ENCODE peak calls at places on chromosome X, in seven cellular contexts. One of them, this sample, is unnamed. For H3K9me2, the result is how much of the 10 kb centered on the place peaks cover.

GRCh38 chrX:11787564-11787963 is 29.5 kb downstream of the MSL3 start:
- DNase-seq in OCI-LY7: peak
- DNase-seq in SK-N-SH: peak
- DNase-seq in PC-3: peak
- DNase-seq in GM23338: peak
- DNase-seq in hepatocyte: peak
- DNase-seq in HCT116: peak
- DNase-seq in this sample: no peak

GRCh38 chrX:119398587-119398973 is 556 bp upstream of the SLC25A43 start:
- DNase-seq in OCI-LY7: no peak
- DNase-seq in SK-N-SH: no peak
- DNase-seq in PC-3: no peak
- DNase-seq in GM23338: no peak
- DNase-seq in hepatocyte: peak
- DNase-seq in HCT116: no peak
- DNase-seq in this sample: no peak

GRCh38 chrX:101176439-101176838 is 43.1 kb upstream of the DRP2 start:
- DNase-seq in OCI-LY7: no peak
- DNase-seq in SK-N-SH: no peak
- DNase-seq in PC-3: peak
- DNase-seq in GM23338: no peak
- DNase-seq in hepatocyte: no peak
- DNase-seq in HCT116: no peak
- DNase-seq in this sample: no peak

GRCh38 chrX:39692796-39693195 is 405.0 kb downstream of the BCOR start:
- DNase-seq in OCI-LY7: no peak
- DNase-seq in SK-N-SH: no peak
- DNase-seq in PC-3: no peak
- DNase-seq in GM23338: no peak
- DNase-seq in hepatocyte: no peak
- DNase-seq in HCT116: no peak
- DNase-seq in this sample: no peak

GRCh38 chrX:97531824-97532223 is 648.1 kb downstream of the RPA4 start:
- DNase-seq in OCI-LY7: no peak
- DNase-seq in SK-N-SH: no peak
- DNase-seq in PC-3: no peak
- DNase-seq in GM23338: no peak
- DNase-seq in hepatocyte: no peak
- DNase-seq in HCT116: no peak
- DNase-seq in this sample: no peak

GRCh38 chrX:47707031-47707780 is 48.2 kb upstream of the UXT start:
- DNase-seq in OCI-LY7: no peak
- DNase-seq in SK-N-SH: no peak
- DNase-seq in PC-3: no peak
- DNase-seq in GM23338: no peak
- DNase-seq in hepatocyte: no peak
- DNase-seq in HCT116: no peak
- DNase-seq in this sample: no peak

GRCh38 chrX:47361538-47362511 is 8.6 kb upstream of the ZNF157 start:
- DNase-seq in OCI-LY7: peak
- DNase-seq in SK-N-SH: peak
- DNase-seq in PC-3: peak
- DNase-seq in GM23338: peak
- DNase-seq in hepatocyte: peak
- DNase-seq in HCT116: peak
- DNase-seq in this sample: no peak

GRCh38 chrX:43963726-43964125 is 9.5 kb downstream of the NDP start:
- DNase-seq in OCI-LY7: no peak
- DNase-seq in SK-N-SH: no peak
- DNase-seq in PC-3: no peak
- DNase-seq in GM23338: no peak
- DNase-seq in hepatocyte: no peak
- DNase-seq in HCT116: no peak
- DNase-seq in this sample: no peak

GRCh38 chrX:71636438-71637252 is 18.3 kb upstream of the CXCR3 start:
- DNase-seq in OCI-LY7: peak
- DNase-seq in SK-N-SH: no peak
- DNase-seq in PC-3: peak
- DNase-seq in GM23338: no peak
- DNase-seq in hepatocyte: no peak
- DNase-seq in HCT116: no peak
- DNase-seq in this sample: no peak

GRCh38 chrX:9207142-9207541 is 173.2 kb upstream of the FAM9B start:
- DNase-seq in OCI-LY7: no peak
- DNase-seq in SK-N-SH: peak
- DNase-seq in PC-3: no peak
- DNase-seq in GM23338: peak
- DNase-seq in hepatocyte: no peak
- DNase-seq in HCT116: no peak
- DNase-seq in this sample: no peak

GRCh38 chrX:110060317-110060716 is 57.4 kb downstream of the TMEM164 start:
- DNase-seq in OCI-LY7: no peak
- DNase-seq in SK-N-SH: no peak
- DNase-seq in PC-3: no peak
- DNase-seq in GM23338: no peak
- DNase-seq in hepatocyte: no peak
- DNase-seq in HCT116: no peak
- DNase-seq in this sample: no peak

GRCh38 chrX:28717864-28718263 is 130.6 kb downstream of the IL1RAPL1 start:
- DNase-seq in OCI-LY7: no peak
- DNase-seq in SK-N-SH: no peak
- DNase-seq in PC-3: no peak
- DNase-seq in GM23338: no peak
- DNase-seq in hepatocyte: no peak
- DNase-seq in HCT116: no peak
- DNase-seq in this sample: no peak

GRCh38 chrX:33725556-33726232 is 406.4 kb downstream of the FAM47A start:
- DNase-seq in OCI-LY7: no peak
- DNase-seq in SK-N-SH: no peak
- DNase-seq in PC-3: peak
- DNase-seq in GM23338: peak
- DNase-seq in hepatocyte: peak
- DNase-seq in HCT116: no peak
- DNase-seq in this sample: peak

GRCh38 chrX:96433409-96434122 is 251.1 kb upstream of the DIAPH2 start:
- DNase-seq in OCI-LY7: no peak
- DNase-seq in SK-N-SH: no peak
- DNase-seq in PC-3: no peak
- DNase-seq in GM23338: no peak
- DNase-seq in hepatocyte: no peak
- DNase-seq in HCT116: no peak
- DNase-seq in this sample: no peak

GRCh38 chrX:107493141-107493540 is 43.7 kb downstream of the FRMPD3 start:
- DNase-seq in OCI-LY7: no peak
- DNase-seq in SK-N-SH: no peak
- DNase-seq in PC-3: peak
- DNase-seq in GM23338: no peak
- DNase-seq in hepatocyte: no peak
- DNase-seq in HCT116: no peak
- DNase-seq in this sample: peak

GRCh38 chrX:133413218-133413925 is 1.9 kb downstream of the GPC4 start:
- DNase-seq in OCI-LY7: no peak
- DNase-seq in SK-N-SH: peak
- DNase-seq in PC-3: no peak
- DNase-seq in GM23338: peak
- DNase-seq in hepatocyte: no peak
- DNase-seq in HCT116: no peak
- DNase-seq in this sample: no peak

GRCh38 chrX:101452051-101452450 is 33.2 kb upstream of the ARMCX4 start:
- DNase-seq in OCI-LY7: no peak
- DNase-seq in SK-N-SH: no peak
- DNase-seq in PC-3: no peak
- DNase-seq in GM23338: no peak
- DNase-seq in hepatocyte: no peak
- DNase-seq in HCT116: no peak
- DNase-seq in this sample: peak

GRCh38 chrX:106404512-106404911 is 207.3 kb upstream of the RADX start:
- DNase-seq in OCI-LY7: no peak
- DNase-seq in SK-N-SH: no peak
- DNase-seq in PC-3: peak
- DNase-seq in GM23338: peak
- DNase-seq in hepatocyte: peak
- DNase-seq in HCT116: peak
- DNase-seq in this sample: peak

GRCh38 chrX:45264865-45265264 is 64.2 kb upstream of the DIPK2B start:
- DNase-seq in OCI-LY7: no peak
- DNase-seq in SK-N-SH: peak
- DNase-seq in PC-3: no peak
- DNase-seq in GM23338: no peak
- DNase-seq in hepatocyte: no peak
- DNase-seq in HCT116: no peak
- DNase-seq in this sample: no peak

GRCh38 chrX:73818200-73819116 is 255.5 kb downstream of the CHIC1 start:
- DNase-seq in OCI-LY7: no peak
- DNase-seq in SK-N-SH: no peak
- DNase-seq in PC-3: no peak
- DNase-seq in GM23338: no peak
- DNase-seq in hepatocyte: no peak
- DNase-seq in HCT116: no peak
- DNase-seq in this sample: no peak

GRCh38 chrX:24498975-24499374 is 33.9 kb downstream of the PDK3 start:
- DNase-seq in OCI-LY7: peak
- DNase-seq in SK-N-SH: peak
- DNase-seq in PC-3: peak
- DNase-seq in GM23338: peak
- DNase-seq in hepatocyte: peak
- DNase-seq in HCT116: no peak
- DNase-seq in this sample: peak
- TF ChIP-seq CTCF in OCI-LY7: peak
- TF ChIP-seq CTCF in SK-N-SH: peak
- TF ChIP-seq CTCF in PC-3: peak
- TF ChIP-seq CTCF in GM23338: peak
- TF ChIP-seq CTCF in hepatocyte: peak
- TF ChIP-seq CTCF in HCT116: peak
- TF ChIP-seq CTCF in this sample: peak

DNA sequence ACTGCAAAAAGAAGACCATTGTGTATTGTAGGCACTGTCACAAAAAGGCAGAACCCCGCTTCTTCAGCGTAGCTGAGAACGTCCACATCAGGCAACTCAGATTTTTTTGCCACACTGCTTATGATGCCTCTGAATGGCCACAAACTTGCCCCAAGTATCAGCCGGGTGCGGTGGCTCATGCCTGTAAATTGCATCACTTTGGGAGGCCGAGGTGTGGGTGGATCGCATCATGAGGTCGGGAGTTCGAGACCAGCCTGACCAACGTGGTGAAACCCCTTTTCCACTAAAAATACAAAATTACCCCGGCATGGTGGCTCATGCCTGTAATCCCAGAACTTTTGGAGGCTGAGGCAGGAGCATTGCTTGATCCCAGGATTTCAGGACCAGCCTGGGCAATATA is 14.9 kb upstream of the IL3RA start:
- DNase-seq in OCI-LY7: no peak
- DNase-seq in SK-N-SH: no peak
- DNase-seq in PC-3: no peak
- DNase-seq in GM23338: no peak
- DNase-seq in hepatocyte: no peak
- DNase-seq in HCT116: no peak
- DNase-seq in this sample: no peak
- H3K9me2 ChIP-seq in OCI-LY7: under half
- H3K9me2 ChIP-seq in SK-N-SH: under half
- H3K9me2 ChIP-seq in PC-3: under half
- H3K9me2 ChIP-seq in GM23338: under half
- H3K9me2 ChIP-seq in hepatocyte: under half
- H3K9me2 ChIP-seq in HCT116: under half
- H3K9me2 ChIP-seq in this sample: under half

GRCh38 chrX:86066998-86067397 is 19.6 kb upstream of the CHM start:
- DNase-seq in OCI-LY7: no peak
- DNase-seq in SK-N-SH: peak
- DNase-seq in PC-3: peak
- DNase-seq in GM23338: peak
- DNase-seq in hepatocyte: no peak
- DNase-seq in HCT116: no peak
- DNase-seq in this sample: no peak
- TF ChIP-seq CTCF in OCI-LY7: no peak
- TF ChIP-seq CTCF in SK-N-SH: peak
- TF ChIP-seq CTCF in PC-3: peak
- TF ChIP-seq CTCF in GM23338: peak
- TF ChIP-seq CTCF in hepatocyte: no peak
- TF ChIP-seq CTCF in HCT116: peak
- TF ChIP-seq CTCF in this sample: no peak

GRCh38 chrX:1424452-1424851 is 28.3 kb downstream of the ASMTL start:
- DNase-seq in OCI-LY7: no peak
- DNase-seq in SK-N-SH: no peak
- DNase-seq in PC-3: no peak
- DNase-seq in GM23338: no peak
- DNase-seq in hepatocyte: no peak
- DNase-seq in HCT116: no peak
- DNase-seq in this sample: no peak
- H3K9me2 ChIP-seq in OCI-LY7: under half
- H3K9me2 ChIP-seq in SK-N-SH: under half
- H3K9me2 ChIP-seq in PC-3: under half
- H3K9me2 ChIP-seq in GM23338: under half
- H3K9me2 ChIP-seq in hepatocyte: under half
- H3K9me2 ChIP-seq in HCT116: under half
- H3K9me2 ChIP-seq in this sample: under half

DNA sequence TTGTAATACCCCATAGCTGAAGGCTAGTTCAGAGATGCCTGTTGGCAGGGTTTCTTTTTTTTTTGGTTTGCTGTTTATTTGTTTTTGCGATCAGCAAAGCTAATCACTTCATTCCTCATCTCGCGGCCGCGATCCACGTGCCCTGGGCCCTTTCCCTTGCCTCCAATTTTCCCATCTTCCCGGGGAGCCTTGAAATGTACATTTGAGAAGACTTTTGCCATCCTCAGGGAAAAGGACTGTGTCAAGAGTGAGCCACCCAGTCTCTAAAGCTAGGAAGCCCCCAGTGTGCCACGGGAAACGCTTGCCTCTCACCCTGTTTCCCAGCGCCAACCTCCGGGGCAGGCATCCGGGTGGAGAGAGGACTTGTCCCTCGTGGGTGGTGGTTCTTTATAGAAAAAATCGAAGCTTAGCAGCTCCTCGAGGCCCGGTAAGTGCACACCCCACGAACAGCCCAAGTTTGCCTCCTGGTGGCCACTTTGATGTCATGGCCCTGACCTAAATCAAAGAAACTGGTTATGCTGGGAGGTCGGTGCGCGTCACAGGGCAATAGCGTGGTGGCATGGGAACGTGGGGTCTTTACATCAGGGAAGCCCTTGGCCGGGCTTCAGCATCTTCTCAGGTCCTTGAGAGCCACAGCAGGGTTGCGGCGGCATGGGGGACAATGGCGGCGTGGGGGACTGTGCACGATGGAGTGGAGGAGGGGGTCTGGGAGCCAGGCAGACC is 42.0 kb downstream of the MAP7D3 start:
- DNase-seq in OCI-LY7: no peak
- DNase-seq in SK-N-SH: peak
- DNase-seq in PC-3: peak
- DNase-seq in GM23338: peak
- DNase-seq in hepatocyte: peak
- DNase-seq in HCT116: no peak
- DNase-seq in this sample: no peak
- TF ChIP-seq CTCF in OCI-LY7: peak
- TF ChIP-seq CTCF in SK-N-SH: peak
- TF ChIP-seq CTCF in PC-3: peak
- TF ChIP-seq CTCF in GM23338: peak
- TF ChIP-seq CTCF in hepatocyte: peak
- TF ChIP-seq CTCF in HCT116: peak
- TF ChIP-seq CTCF in this sample: peak

This sample was measured in PC-9.